ENCODE peak calls at places on chromosomes 6 and 20, in ten cellular contexts. One of them, this sample, is unnamed.
A peak's percentile ranks its signal among the peaks of the same experiment; 100 is the strongest.

GRCh38 chr20:47989957-47990356 is 204.7 kb upstream of the SULF2 start:
- DNase-seq in fibroblast of the aortic adventitia: no peak
- DNase-seq in H9: no peak
- DNase-seq in HFF-Myc: no peak
- DNase-seq in fibroblast of lung: no peak
- DNase-seq in foreskin fibroblast: no peak
- DNase-seq in adrenal gland: no peak
- DNase-seq in uterus: no peak
- DNase-seq in endothelial cell: no peak
- DNase-seq in GM23338: no peak
- DNase-seq in this sample: no peak

GRCh38 chr6:49541210-49541724 is 9.2 kb upstream of the C6orf141 start:
- DNase-seq in H9: no peak
- DNase-seq in adrenal gland: no peak
- DNase-seq in GM23338: no peak
- DNase-seq in endothelial cell: no peak
- DNase-seq in HFF-Myc: peak; percentile 83
- DNase-seq in foreskin fibroblast: peak; percentile 85
- DNase-seq in fibroblast of lung: peak; percentile 80
- DNase-seq in fibroblast of the aortic adventitia: peak; percentile 94
- DNase-seq in uterus: no peak
- DNase-seq in this sample: peak; percentile 93

GRCh38 chr6:130587778-130588520 is 222.1 kb downstream of the TMEM200A start:
- DNase-seq in fibroblast of lung: peak; percentile 68
- DNase-seq in uterus: no peak
- DNase-seq in GM23338: no peak
- DNase-seq in HFF-Myc: peak; percentile 26
- DNase-seq in endothelial cell: no peak
- DNase-seq in adrenal gland: no peak
- DNase-seq in fibroblast of the aortic adventitia: peak; percentile 92
- DNase-seq in foreskin fibroblast: peak; percentile 82
- DNase-seq in H9: no peak
- DNase-seq in this sample: peak; percentile 65

GRCh38 chr6:90286884-90287488 is 9.7 kb downstream of the BACH2 start:
- DNase-seq in H9: peak; percentile 87
- DNase-seq in GM23338: peak; percentile 95
- DNase-seq in HFF-Myc: no peak
- DNase-seq in fibroblast of lung: peak; percentile 44
- DNase-seq in foreskin fibroblast: no peak
- DNase-seq in fibroblast of the aortic adventitia: peak; percentile 27
- DNase-seq in adrenal gland: peak; percentile 22
- DNase-seq in endothelial cell: peak; percentile 57
- DNase-seq in uterus: no peak
- DNase-seq in this sample: peak; percentile 25

GRCh38 chr20:34861386-34862084 is 11.1 kb downstream of the GGT7 start:
- DNase-seq in foreskin fibroblast: no peak
- DNase-seq in fibroblast of the aortic adventitia: no peak
- DNase-seq in uterus: no peak
- DNase-seq in fibroblast of lung: no peak
- DNase-seq in adrenal gland: no peak
- DNase-seq in endothelial cell: no peak
- DNase-seq in HFF-Myc: no peak
- DNase-seq in GM23338: no peak
- DNase-seq in H9: no peak
- DNase-seq in this sample: no peak

GRCh38 chr6:89799756-89800155 is 19.8 kb downstream of the MDN1 start:
- DNase-seq in endothelial cell: no peak
- DNase-seq in foreskin fibroblast: no peak
- DNase-seq in GM23338: peak; percentile 87
- DNase-seq in adrenal gland: no peak
- DNase-seq in HFF-Myc: no peak
- DNase-seq in fibroblast of the aortic adventitia: no peak
- DNase-seq in H9: no peak
- DNase-seq in uterus: no peak
- DNase-seq in fibroblast of lung: no peak
- DNase-seq in this sample: no peak

GRCh38 chr6:20210158-20210557 is 2.1 kb downstream of the MBOAT1 start:
- DNase-seq in adrenal gland: no peak
- DNase-seq in uterus: no peak
- DNase-seq in fibroblast of lung: no peak
- DNase-seq in fibroblast of the aortic adventitia: no peak
- DNase-seq in endothelial cell: no peak
- DNase-seq in foreskin fibroblast: no peak
- DNase-seq in HFF-Myc: no peak
- DNase-seq in GM23338: no peak
- DNase-seq in H9: no peak
- DNase-seq in this sample: no peak

GRCh38 chr6:155200012-155200411 is 63.8 kb upstream of the CLDN20 start:
- DNase-seq in HFF-Myc: no peak
- DNase-seq in uterus: no peak
- DNase-seq in GM23338: no peak
- DNase-seq in endothelial cell: no peak
- DNase-seq in adrenal gland: no peak
- DNase-seq in H9: no peak
- DNase-seq in fibroblast of lung: no peak
- DNase-seq in fibroblast of the aortic adventitia: no peak
- DNase-seq in foreskin fibroblast: no peak
- DNase-seq in this sample: no peak

GRCh38 chr20:40493071-40493470 is 196.0 kb downstream of the MAFB start:
- DNase-seq in adrenal gland: no peak
- DNase-seq in GM23338: no peak
- DNase-seq in uterus: peak; percentile 23
- DNase-seq in H9: no peak
- DNase-seq in endothelial cell: no peak
- DNase-seq in fibroblast of lung: peak; percentile 91
- DNase-seq in foreskin fibroblast: peak; percentile 49
- DNase-seq in HFF-Myc: no peak
- DNase-seq in fibroblast of the aortic adventitia: peak; percentile 61
- DNase-seq in this sample: peak; percentile 75

GRCh38 chr6:11584264-11584663 is 46.7 kb downstream of the TMEM170B start:
- DNase-seq in fibroblast of lung: peak; percentile 30
- DNase-seq in adrenal gland: no peak
- DNase-seq in foreskin fibroblast: no peak
- DNase-seq in uterus: no peak
- DNase-seq in GM23338: no peak
- DNase-seq in fibroblast of the aortic adventitia: peak; percentile 3
- DNase-seq in endothelial cell: no peak
- DNase-seq in HFF-Myc: no peak
- DNase-seq in H9: no peak
- DNase-seq in this sample: peak; percentile 47

GRCh38 chr20:48661575-48662473 is 166.0 kb downstream of the PREX1 start:
- DNase-seq in fibroblast of the aortic adventitia: no peak
- DNase-seq in endothelial cell: no peak
- DNase-seq in GM23338: no peak
- DNase-seq in uterus: no peak
- DNase-seq in H9: no peak
- DNase-seq in HFF-Myc: no peak
- DNase-seq in fibroblast of lung: no peak
- DNase-seq in foreskin fibroblast: no peak
- DNase-seq in adrenal gland: no peak
- DNase-seq in this sample: no peak

GRCh38 chr6:4913705-4914411 is 90.0 kb downstream of the RPP40 start:
- DNase-seq in adrenal gland: no peak
- DNase-seq in GM23338: no peak
- DNase-seq in fibroblast of lung: no peak
- DNase-seq in endothelial cell: no peak
- DNase-seq in H9: no peak
- DNase-seq in fibroblast of the aortic adventitia: no peak
- DNase-seq in uterus: no peak
- DNase-seq in HFF-Myc: no peak
- DNase-seq in foreskin fibroblast: no peak
- DNase-seq in this sample: no peak

GRCh38 chr6:144150673-144151009 is 324 bp downstream of the STX11 start:
- DNase-seq in fibroblast of the aortic adventitia: peak; percentile 33
- DNase-seq in adrenal gland: no peak
- DNase-seq in HFF-Myc: no peak
- DNase-seq in endothelial cell: peak; percentile 16
- DNase-seq in fibroblast of lung: peak; percentile 29
- DNase-seq in foreskin fibroblast: peak; percentile 38
- DNase-seq in uterus: no peak
- DNase-seq in H9: peak; percentile 48
- DNase-seq in GM23338: peak; percentile 83
- DNase-seq in this sample: peak; percentile 33
- TF ChIP-seq CTCF in fibroblast of the aortic adventitia: peak; percentile 49
- TF ChIP-seq CTCF in adrenal gland: peak; percentile 12
- TF ChIP-seq CTCF in HFF-Myc: peak; percentile 11
- TF ChIP-seq CTCF in endothelial cell: peak; percentile 23
- TF ChIP-seq CTCF in fibroblast of lung: no peak
- TF ChIP-seq CTCF in foreskin fibroblast: peak; percentile 24
- TF ChIP-seq CTCF in uterus: no peak
- TF ChIP-seq CTCF in H9: peak; percentile 66
- TF ChIP-seq CTCF in GM23338: peak; percentile 33
- TF ChIP-seq CTCF in this sample: peak; percentile 18

DNA sequence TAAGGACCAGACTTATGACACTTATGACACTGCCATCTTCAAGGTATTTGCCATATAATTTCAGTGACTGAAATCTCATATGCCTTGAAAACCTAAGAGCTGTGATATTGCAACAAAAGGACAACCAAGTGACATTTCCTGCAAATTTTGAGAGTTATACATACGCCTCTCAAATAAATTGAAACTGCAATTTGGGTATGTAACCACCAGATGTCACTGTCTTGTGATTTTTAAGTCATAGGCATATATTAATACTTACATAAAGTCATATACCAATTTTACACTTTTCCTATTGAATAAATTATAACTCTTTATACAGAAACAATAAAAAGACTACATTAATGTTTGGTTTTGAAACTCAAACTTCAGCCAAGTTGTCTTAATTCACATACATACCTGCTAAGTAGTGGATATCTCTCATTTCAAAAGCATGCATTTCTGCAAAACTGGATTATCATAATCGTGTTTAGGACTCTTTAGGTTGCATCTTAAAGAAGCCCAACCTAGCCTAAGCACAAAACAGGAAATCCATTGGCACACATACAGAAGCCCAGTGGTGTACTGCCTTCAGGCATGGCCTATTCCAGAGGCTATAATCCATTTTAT is 180.2 kb downstream of the PACRG start:
- DNase-seq in fibroblast of lung: peak; percentile 86
- DNase-seq in adrenal gland: no peak
- DNase-seq in HFF-Myc: peak; percentile 43
- DNase-seq in foreskin fibroblast: peak; percentile 35
- DNase-seq in fibroblast of the aortic adventitia: peak; percentile 59
- DNase-seq in endothelial cell: no peak
- DNase-seq in H9: no peak
- DNase-seq in uterus: no peak
- DNase-seq in GM23338: peak; percentile 66
- DNase-seq in this sample: peak; percentile 63
- TF ChIP-seq CTCF in fibroblast of lung: peak; percentile 60
- TF ChIP-seq CTCF in adrenal gland: no peak
- TF ChIP-seq CTCF in HFF-Myc: peak; percentile 25
- TF ChIP-seq CTCF in foreskin fibroblast: peak; percentile 28
- TF ChIP-seq CTCF in fibroblast of the aortic adventitia: peak; percentile 37
- TF ChIP-seq CTCF in endothelial cell: peak; percentile 83
- TF ChIP-seq CTCF in H9: peak; percentile 83
- TF ChIP-seq CTCF in uterus: no peak
- TF ChIP-seq CTCF in GM23338: no peak
- TF ChIP-seq CTCF in this sample: peak; percentile 50

DNA sequence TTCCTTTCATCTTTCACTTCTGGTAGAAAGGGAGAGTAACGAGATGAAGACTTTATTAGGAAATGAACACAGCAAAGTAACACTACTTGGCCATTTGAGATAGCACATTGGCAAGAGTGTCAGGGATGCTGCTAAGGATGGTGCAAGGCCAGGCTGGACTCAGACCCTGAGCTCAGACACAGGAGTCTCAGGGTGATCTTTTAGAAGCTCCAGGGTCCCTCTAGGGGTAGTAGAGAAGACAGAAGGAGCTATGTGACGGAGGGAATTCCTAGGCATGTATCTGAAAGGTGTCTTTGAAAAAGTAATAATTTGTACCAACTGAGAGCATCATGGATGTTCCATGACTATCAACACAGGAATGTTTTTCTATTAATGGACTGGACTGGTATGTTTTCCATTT is 436.5 kb downstream of the DHX35 start:
- DNase-seq in fibroblast of the aortic adventitia: no peak
- DNase-seq in endothelial cell: no peak
- DNase-seq in H9: no peak
- DNase-seq in adrenal gland: no peak
- DNase-seq in HFF-Myc: no peak
- DNase-seq in foreskin fibroblast: no peak
- DNase-seq in uterus: no peak
- DNase-seq in GM23338: peak; percentile 44
- DNase-seq in fibroblast of lung: no peak
- DNase-seq in this sample: no peak
- TF ChIP-seq CTCF in fibroblast of the aortic adventitia: no peak
- TF ChIP-seq CTCF in endothelial cell: no peak
- TF ChIP-seq CTCF in H9: peak; percentile 56
- TF ChIP-seq CTCF in adrenal gland: no peak
- TF ChIP-seq CTCF in HFF-Myc: no peak
- TF ChIP-seq CTCF in foreskin fibroblast: no peak
- TF ChIP-seq CTCF in uterus: no peak
- TF ChIP-seq CTCF in GM23338: peak; percentile 51
- TF ChIP-seq CTCF in fibroblast of lung: no peak
- TF ChIP-seq CTCF in this sample: no peak

GRCh38 chr6:29419516-29419915 is 4.8 kb downstream of the OR12D1 start:
- DNase-seq in HFF-Myc: no peak
- DNase-seq in adrenal gland: no peak
- DNase-seq in GM23338: no peak
- DNase-seq in uterus: no peak
- DNase-seq in fibroblast of the aortic adventitia: no peak
- DNase-seq in fibroblast of lung: no peak
- DNase-seq in endothelial cell: no peak
- DNase-seq in H9: no peak
- DNase-seq in foreskin fibroblast: no peak
- DNase-seq in this sample: no peak

GRCh38 chr6:29424575-29424974 is 9.8 kb downstream of the OR12D1 start:
- DNase-seq in foreskin fibroblast: no peak
- DNase-seq in endothelial cell: no peak
- DNase-seq in fibroblast of the aortic adventitia: no peak
- DNase-seq in H9: no peak
- DNase-seq in GM23338: no peak
- DNase-seq in HFF-Myc: no peak
- DNase-seq in fibroblast of lung: no peak
- DNase-seq in adrenal gland: no peak
- DNase-seq in uterus: no peak
- DNase-seq in this sample: no peak

GRCh38 chr6:29426654-29427053 is 11.9 kb downstream of the OR12D1 start:
- DNase-seq in foreskin fibroblast: no peak
- DNase-seq in uterus: no peak
- DNase-seq in fibroblast of lung: no peak
- DNase-seq in adrenal gland: no peak
- DNase-seq in fibroblast of the aortic adventitia: no peak
- DNase-seq in H9: no peak
- DNase-seq in endothelial cell: no peak
- DNase-seq in GM23338: no peak
- DNase-seq in HFF-Myc: no peak
- DNase-seq in this sample: no peak

GRCh38 chr6:29425075-29425474 is 10.3 kb downstream of the OR12D1 start:
- DNase-seq in HFF-Myc: no peak
- DNase-seq in endothelial cell: no peak
- DNase-seq in fibroblast of lung: no peak
- DNase-seq in H9: no peak
- DNase-seq in GM23338: no peak
- DNase-seq in fibroblast of the aortic adventitia: no peak
- DNase-seq in uterus: no peak
- DNase-seq in adrenal gland: no peak
- DNase-seq in foreskin fibroblast: no peak
- DNase-seq in this sample: no peak

DNA sequence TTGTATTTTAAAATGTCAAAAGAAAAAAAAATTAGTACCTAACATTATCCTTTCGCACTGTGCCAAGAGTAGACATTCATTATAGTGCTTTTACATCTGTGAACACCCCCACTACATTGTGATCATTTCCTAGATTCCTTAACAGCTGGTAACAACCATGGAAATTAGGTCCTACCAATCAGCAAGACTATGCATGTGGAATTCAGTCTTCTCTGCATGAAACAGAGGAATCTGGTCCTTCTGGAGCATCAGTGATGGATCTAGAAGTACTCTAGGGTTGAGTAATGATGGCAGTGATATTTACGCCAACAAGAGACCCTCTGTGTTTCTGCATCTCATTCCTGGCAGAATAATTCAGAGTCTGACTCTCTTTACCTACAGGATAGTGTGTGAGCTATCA is 9.4 kb downstream of the OR12D1 start:
- DNase-seq in foreskin fibroblast: no peak
- DNase-seq in H9: no peak
- DNase-seq in uterus: no peak
- DNase-seq in GM23338: peak; percentile 62
- DNase-seq in endothelial cell: no peak
- DNase-seq in adrenal gland: no peak
- DNase-seq in HFF-Myc: no peak
- DNase-seq in fibroblast of lung: no peak
- DNase-seq in fibroblast of the aortic adventitia: no peak
- DNase-seq in this sample: no peak
- TF ChIP-seq CTCF in foreskin fibroblast: no peak
- TF ChIP-seq CTCF in H9: no peak
- TF ChIP-seq CTCF in uterus: no peak
- TF ChIP-seq CTCF in GM23338: no peak
- TF ChIP-seq CTCF in endothelial cell: no peak
- TF ChIP-seq CTCF in adrenal gland: no peak
- TF ChIP-seq CTCF in HFF-Myc: no peak
- TF ChIP-seq CTCF in fibroblast of lung: no peak
- TF ChIP-seq CTCF in fibroblast of the aortic adventitia: no peak
- TF ChIP-seq CTCF in this sample: no peak